ENCODE peak calls at places on chromosome 19, in seven cellular contexts. B, K, F, I, Y, M and D are unnamed samples.

GRCh38 chr19:49682274-49682673 is 5.2 kb downstream of the PRMT1 start:
- DNase-seq in B (no peak), K (no peak), F (no peak), I (no peak), Y (no peak), M (no peak), D (no peak)

GRCh38 chr19:50155520-50156109 is 7.5 kb downstream of the IZUMO2 start:
- DNase-seq in B (no peak), K (no peak), F (no peak), I (no peak), Y (no peak), M (no peak), D (no peak)

GRCh38 chr19:47778954-47779351 is 450 bp downstream of the SELENOW start:
- DNase-seq in B (peak), K (no peak), F (peak), I (no peak), Y (no peak), M (no peak), D (no peak)

GRCh38 chr19:18364826-18365528 is 21.0 kb upstream of the GDF15 start:
- DNase-seq in B (peak), K (peak), F (peak), I (peak), Y (peak), M (no peak), D (peak)

GRCh38 chr19:50020481-50020880 is 4.7 kb downstream of the VRK3 start:
- DNase-seq in B (no peak), K (no peak), F (no peak), I (no peak), Y (no peak), M (no peak), D (no peak)

GRCh38 chr19:2507109-2507508 is 31.2 kb downstream of the GADD45B start:
- DNase-seq in B (peak), K (no peak), F (peak), I (peak), Y (peak), M (no peak), D (peak)

GRCh38 chr19:29106353-29106885 is 106.5 kb downstream of the UQCRFS1 start:
- DNase-seq in B (no peak), K (no peak), F (no peak), I (no peak), Y (no peak), M (peak), D (no peak)

GRCh38 chr19:17128820-17129219 is 53.2 kb downstream of the MYO9B start:
- DNase-seq in B (no peak), K (no peak), F (no peak), I (no peak), Y (no peak), M (no peak), D (no peak)

GRCh38 chr19:42076375-42076944 is 494 bp downstream of the ZNF574 start:
- DNase-seq in B (peak), K (no peak), F (no peak), I (peak), Y (no peak), M (no peak), D (no peak)

GRCh38 chr19:11539495-11540365 is 1.1 kb downstream of the CNN1 start:
- DNase-seq in B (no peak), K (no peak), F (no peak), I (peak), Y (no peak), M (no peak), D (no peak)

GRCh38 chr19:48683349-48683748 is 10.5 kb upstream of the NTN5 start:
- DNase-seq in B (no peak), K (no peak), F (no peak), I (peak), Y (no peak), M (no peak), D (no peak)

GRCh38 chr19:18777156-18777724 is 13.9 kb downstream of the COMP start:
- DNase-seq in B (no peak), K (no peak), F (no peak), I (no peak), Y (no peak), M (no peak), D (no peak)

GRCh38 chr19:3556978-3557460 is 367 bp downstream of the MFSD12 start:
- DNase-seq in B (peak), K (no peak), F (peak), I (no peak), Y (no peak), M (no peak), D (no peak)

GRCh38 chr19:30387311-30388115 is 15.3 kb downstream of the ZNF536 start:
- DNase-seq in B (no peak), K (no peak), F (no peak), I (no peak), Y (no peak), M (peak), D (no peak)

GRCh38 chr19:35973487-35973886 is 21.5 kb upstream of the SDHAF1 start:
- DNase-seq in B (no peak), K (no peak), F (no peak), I (no peak), Y (no peak), M (no peak), D (no peak)

GRCh38 chr19:5205388-5205787 is 135.2 kb downstream of the PTPRS start:
- DNase-seq in B (no peak), K (no peak), F (no peak), I (no peak), Y (no peak), M (no peak), D (no peak)

GRCh38 chr19:13408889-13409518 is 97.3 kb downstream of the CACNA1A start:
- DNase-seq in B (no peak), K (no peak), F (no peak), I (no peak), Y (no peak), M (no peak), D (no peak)

GRCh38 chr19:6260912-6261636 is 18.7 kb downstream of the MLLT1 start:
- DNase-seq in B (no peak), K (no peak), F (peak), I (no peak), Y (no peak), M (no peak), D (no peak)

GRCh38 chr19:3275068-3275582 is 50.7 kb downstream of the CELF5 start:
- DNase-seq in B (no peak), K (no peak), F (peak), I (no peak), Y (peak), M (no peak), D (peak)

GRCh38 chr19:48770223-48770622 is 14.9 kb downstream of the FGF21 start:
- DNase-seq in B (no peak), K (peak), F (peak), I (no peak), Y (no peak), M (no peak), D (no peak)

GRCh38 chr19:48372904-48373303 is 8.7 kb downstream of the SYNGR4 start:
- DNase-seq in B (peak), K (no peak), F (no peak), I (no peak), Y (peak), M (no peak), D (peak)

GRCh38 chr19:30557927-30558557 is 185.9 kb downstream of the ZNF536 start:
- DNase-seq in B (no peak), K (no peak), F (no peak), I (no peak), Y (no peak), M (peak), D (no peak)

GRCh38 chr19:18279266-18279515 is 2.2 kb downstream of the JUND start:
- DNase-seq in B (no peak), K (no peak), F (no peak), I (no peak), Y (no peak), M (no peak), D (no peak)

GRCh38 chr19:46954502-46955004 is 65.1 kb upstream of the NPAS1 start:
- DNase-seq in B (no peak), K (no peak), F (no peak), I (no peak), Y (no peak), M (no peak), D (no peak)

GRCh38 chr19:18290250-18291018 is 9.0 kb upstream of the JUND start:
- DNase-seq in B (no peak), K (no peak), F (no peak), I (no peak), Y (no peak), M (no peak), D (no peak)

GRCh38 chr19:50402544-50403301 is 16.0 kb upstream of the SPIB start:
- DNase-seq in B (no peak), K (no peak), F (no peak), I (no peak), Y (no peak), M (no peak), D (no peak)

GRCh38 chr19:18397242-18398202 is at the start of gene LRRC25:
- DNase-seq in B (no peak), K (no peak), F (no peak), I (no peak), Y (no peak), M (no peak), D (no peak)

GRCh38 chr19:4829001-4829712 is 2.4 kb downstream of the TICAM1 start:
- DNase-seq in B (peak), K (no peak), F (peak), I (no peak), Y (no peak), M (no peak), D (no peak)

GRCh38 chr19:31220540-31220939 is 128.7 kb downstream of the TSHZ3 start:
- DNase-seq in B (no peak), K (no peak), F (no peak), I (no peak), Y (no peak), M (no peak), D (no peak)